ENCODE peak calls at places on chromosomes 4 and X, in five cellular contexts. R is activated CD8-positive, alpha-beta T cell treated with anti-CD3 and anti-CD28 coated beads, Interleukin-2, amount 10 ng/mL, durations not matched to agents 7 days and 5 days; B is aorta; L is RWPE1; E is stimulated activated CD4-positive, alpha-beta T cell treated with anti-CD3 and anti-CD28 coated beads, Interleukin-4, amount 100 ng/mL, for 48 hours. T is an unnamed sample.

GRCh38 chrX:41589634-41590270 is 99.0 kb upstream of the GPR34 start:
- DNase-seq in R (no peak), B (no peak), L (no peak), E (no peak), T (no peak)

GRCh38 chr4:61202638-61203495 is 2.7 kb downstream of the ADGRL3 start:
- DNase-seq in R (no peak), B (no peak), L (peak; percentile 5), E (no peak), T (no peak)

GRCh38 chr4:52658671-52659015 is 458 bp downstream of the USP46 start:
- DNase-seq in R (no peak), B (no peak), L (no peak), E (no peak), T (peak; percentile 19)

GRCh38 chr4:101238706-101239105 is 108.6 kb downstream of the PPP3CA start:
- DNase-seq in R (no peak), B (no peak), L (peak; percentile 44), E (no peak), T (no peak)

GRCh38 chr4:143773998-143774898 is 73.8 kb upstream of the FREM3 start:
- DNase-seq in R (peak; percentile 60), B (no peak), L (peak; percentile 1), E (peak; percentile 23), T (no peak)

GRCh38 chr4:76430519-76431388 is 4.3 kb upstream of the SHROOM3 start:
- DNase-seq in R (peak; percentile 26), B (no peak), L (peak; percentile 63), E (no peak), T (no peak)

GRCh38 chr4:80182237-80182866 is 15.0 kb upstream of the PRDM8 start:
- DNase-seq in R (peak; percentile 54), B (no peak), L (no peak), E (no peak), T (no peak)

GRCh38 chrX:107710617-107711391 is 64.8 kb downstream of the TSC22D3 start:
- DNase-seq in R (peak; percentile 75), B (peak; percentile 49), L (peak; percentile 63), E (no peak), T (peak; percentile 17)

GRCh38 chrX:120671963-120672362 is 42.1 kb upstream of the C1GALT1C1 start:
- DNase-seq in R (no peak), B (no peak), L (no peak), E (no peak), T (no peak)

GRCh38 chr4:39255266-39255665 is 72.9 kb downstream of the WDR19 start:
- DNase-seq in R (no peak), B (no peak), L (peak; percentile 71), E (no peak), T (no peak)

GRCh38 chr4:56786955-56787354 is 34.5 kb downstream of the SPINK2 start:
- DNase-seq in R (no peak), B (no peak), L (peak; percentile 29), E (no peak), T (no peak)

GRCh38 chr4:100462206-100462605 is 55.6 kb downstream of the EMCN start:
- DNase-seq in R (no peak), B (no peak), L (peak; percentile 41), E (no peak), T (no peak)

GRCh38 chr4:139481465-139481864 is 27.5 kb downstream of the RAB33B start:
- DNase-seq in R (no peak), B (no peak), L (no peak), E (no peak), T (no peak)

GRCh38 chrX:35726176-35726575 is 72.0 kb upstream of the MAGEB16 start:
- DNase-seq in R (no peak), B (no peak), L (peak; percentile 0), E (no peak), T (no peak)

GRCh38 chr4:8205749-8206611 is 6.9 kb downstream of the SH3TC1 start:
- DNase-seq in R (no peak), B (no peak), L (peak; percentile 84), E (no peak), T (no peak)

GRCh38 chr4:168784786-168785461 is 225.1 kb downstream of the CBR4 start:
- DNase-seq in R (no peak), B (no peak), L (peak; percentile 33), E (no peak), T (no peak)

GRCh38 chr4:53688186-53688790 is 97.0 kb upstream of the LNX1 start:
- DNase-seq in R (no peak), B (peak; percentile 84), L (peak; percentile 23), E (peak; percentile 20), T (no peak)

GRCh38 chrX:3468031-3468430 is 121.6 kb upstream of the MXRA5 start:
- DNase-seq in R (no peak), B (no peak), L (no peak), E (no peak), T (no peak)

T was measured in natural killer cell.